ENCODE peak calls at places on chromosomes 7 and 10, in five cellular contexts. Y is GM23248, U is lower lobe of right lung, H is A673, C is SJSA1. Z is an unnamed sample.

GRCh38 chr10:77391605-77392235 is 245.9 kb downstream of the KCNMA1 start:
- DNase-seq in U (peak), H (peak), C (peak), Y (peak), Z (peak)

GRCh38 chr7:71661671-71662224 is 529.8 kb downstream of the GALNT17 start:
- DNase-seq in U (no peak), H (no peak), Y (no peak), C (no peak), Z (no peak)

GRCh38 chr10:4061441-4061951 is 276.5 kb upstream of the KLF6 start:
- DNase-seq in C (no peak), Y (peak), H (no peak), U (no peak), Z (no peak)

GRCh38 chr7:68031180-68031943 is 1034.7 kb downstream of the TYW1 start:
- DNase-seq in C (no peak), U (no peak), H (no peak), Y (no peak), Z (no peak)

GRCh38 chr7:70539622-70540021 is 592.3 kb upstream of the GALNT17 start:
- DNase-seq in U (no peak), Y (no peak), C (no peak), H (no peak), Z (no peak)

GRCh38 chr10:118504044-118504944 is 91.2 kb downstream of the PRLHR start:
- DNase-seq in Y (peak), C (peak), U (no peak), H (peak), Z (peak)

GRCh38 chr10:110681023-110681681 is 37.0 kb downstream of the RBM20 start:
- DNase-seq in C (peak), Y (peak), U (no peak), H (peak), Z (peak)

GRCh38 chr7:122710951-122711350 is 8.2 kb upstream of the RNF148 start:
- DNase-seq in C (no peak), H (no peak), Y (no peak), U (no peak), Z (no peak)

GRCh38 chr10:61643316-61643751 is 19.4 kb upstream of the CABCOCO1 start:
- DNase-seq in U (no peak), C (no peak), Y (peak), H (no peak), Z (peak)

GRCh38 chr7:64618785-64619456 is 47.0 kb upstream of the ZNF107 start:
- DNase-seq in Y (peak), U (no peak), H (peak), C (peak), Z (peak)

GRCh38 chr7:99092064-99092720 is 51.7 kb downstream of the SMURF1 start:
- DNase-seq in Y (no peak), C (no peak), H (no peak), U (no peak), Z (no peak)

GRCh38 chr7:107253599-107253998 is 84.8 kb downstream of the HBP1 start:
- DNase-seq in C (no peak), H (no peak), Y (no peak), U (no peak), Z (no peak)

GRCh38 chr7:26930201-26930600 is 65.8 kb upstream of the SKAP2 start:
- DNase-seq in H (no peak), C (no peak), U (no peak), Y (peak), Z (no peak)

GRCh38 chr7:98719396-98719795 is 102.3 kb downstream of the NPTX2 start:
- DNase-seq in U (no peak), C (no peak), H (no peak), Y (no peak), Z (no peak)

GRCh38 chr10:43208147-43209063 is 58.5 kb downstream of the RASGEF1A start:
- DNase-seq in Y (no peak), H (no peak), C (no peak), U (peak), Z (no peak)

GRCh38 chr10:111206521-111206920 is 129.7 kb downstream of the ADRA2A start:
- DNase-seq in U (no peak), Y (peak), C (peak), H (no peak), Z (no peak)

GRCh38 chr10:34615770-34616169 is 199.3 kb downstream of the PARD3 start:
- DNase-seq in H (peak), Y (no peak), U (no peak), C (no peak), Z (no peak)

GRCh38 chr10:86511027-86511865 is 10.3 kb downstream of the WAPL start:
- DNase-seq in Y (no peak), H (no peak), U (no peak), C (no peak), Z (peak)
- H3K4me3 ChIP-seq in Y (no peak), H (no peak), U (no peak), C (no peak), Z (peak)

GRCh38 chr10:117135026-117135372 is 3.1 kb downstream of the VAX1 start:
- DNase-seq in U (no peak), C (no peak), H (no peak), Y (no peak), Z (peak)

GRCh38 chr10:117137031-117137910 is 799 bp downstream of the VAX1 start:
- DNase-seq in U (no peak), Y (peak), H (peak), C (no peak), Z (peak)

GRCh38 chr10:117135480-117136140 is 2.5 kb downstream of the VAX1 start:
- DNase-seq in Y (no peak), U (no peak), H (peak), C (no peak), Z (no peak)

GRCh38 chr10:117137911-117138642 is at the start of gene VAX1:
- DNase-seq in H (peak), U (no peak), Y (peak), C (no peak), Z (peak)

DNA sequence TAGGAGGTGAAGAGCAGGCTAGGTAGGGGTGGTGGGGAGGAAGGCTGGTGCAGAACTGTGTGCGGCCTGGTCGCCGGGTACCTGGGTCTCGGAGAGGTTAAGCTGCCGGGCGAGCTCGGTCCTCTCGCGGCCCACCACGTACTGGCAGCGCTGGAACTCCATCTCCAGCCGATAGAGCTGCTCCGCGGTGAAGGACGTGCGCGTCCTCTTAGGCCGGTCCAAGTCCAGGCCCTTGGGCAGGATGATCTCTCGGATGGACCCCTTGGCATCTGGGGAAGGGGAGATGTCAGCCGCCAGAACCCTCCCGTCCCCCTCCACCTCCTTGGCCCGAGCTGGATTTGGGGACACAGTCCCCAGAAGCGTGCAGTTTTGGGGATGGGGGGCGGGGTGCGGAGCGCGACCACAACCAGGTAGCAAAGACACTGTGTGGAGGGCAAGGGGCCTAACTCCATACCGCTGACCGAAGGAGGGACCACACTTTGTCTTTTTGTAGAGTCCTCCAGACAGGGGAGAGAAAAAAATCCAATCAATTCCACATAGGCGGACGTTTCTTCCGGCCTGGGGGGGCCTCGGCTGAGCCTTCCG is 1.6 kb downstream of the VAX1 start:
- DNase-seq in Y (no peak), C (no peak), H (peak), U (no peak), Z (peak)
- H3K4me3 ChIP-seq in Y (peak), C (no peak), H (peak), U (peak), Z (peak)

GRCh38 chr7:27955596-27955995 is 215.6 kb downstream of the TAX1BP1 start:
- DNase-seq in U (no peak), H (no peak), Y (no peak), C (no peak), Z (no peak)
- H3K4me3 ChIP-seq in U (no peak), H (no peak), Y (no peak), C (no peak), Z (no peak)

GRCh38 chr10:129962092-129962494 is 2.0 kb downstream of the EBF3 start:
- DNase-seq in C (no peak), Y (no peak), H (no peak), U (no peak), Z (no peak)

GRCh38 chr10:129963076-129963830 is 821 bp downstream of the EBF3 start:
- DNase-seq in H (peak), U (no peak), C (no peak), Y (peak), Z (peak)

GRCh38 chr10:129963831-129964501 is at the start of gene EBF3:
- DNase-seq in Y (peak), U (peak), H (peak), C (peak), Z (peak)

GRCh38 chr10:129961274-129961839 is 2.7 kb downstream of the EBF3 start:
- DNase-seq in U (no peak), H (no peak), C (no peak), Y (no peak), Z (no peak)

GRCh38 chr10:129962558-129963075 is 1.5 kb downstream of the EBF3 start:
- DNase-seq in Y (no peak), C (no peak), H (no peak), U (no peak), Z (no peak)
- H3K4me3 ChIP-seq in Y (peak), C (no peak), H (peak), U (peak), Z (peak)

GRCh38 chr10:93718937-93719725 is 16.7 kb upstream of the FRA10AC1 start:
- DNase-seq in C (no peak), Y (no peak), U (peak), H (no peak), Z (peak)
- H3K4me3 ChIP-seq in C (no peak), Y (no peak), U (no peak), H (no peak), Z (peak)

DNA sequence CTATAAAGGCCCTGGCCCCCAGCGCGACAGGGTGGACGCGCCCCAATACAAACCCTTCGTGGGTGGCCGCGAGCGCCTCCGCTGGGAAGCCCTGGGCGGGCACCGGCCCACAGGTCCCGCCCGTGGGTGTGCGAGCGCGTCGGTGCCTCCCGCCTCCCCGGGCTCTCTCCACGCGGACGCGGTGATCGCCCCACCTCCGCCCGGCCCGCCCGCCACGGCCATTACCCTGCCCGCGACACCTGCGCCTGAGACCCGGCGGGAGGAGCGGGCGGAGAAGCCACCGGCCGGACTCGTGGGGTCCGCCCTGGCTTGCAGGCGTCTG is 81.2 kb downstream of the PAX2 start:
- DNase-seq in U (no peak), H (no peak), C (no peak), Y (no peak), Z (no peak)
- H3K4me3 ChIP-seq in U (peak), H (peak), C (no peak), Y (no peak), Z (peak)

GRCh38 chr7:137146552-137146961 is 197.0 kb downstream of the PTN start:
- DNase-seq in Y (peak), C (peak), H (no peak), U (no peak), Z (no peak)
- H3K4me3 ChIP-seq in Y (peak), C (no peak), H (no peak), U (no peak), Z (no peak)

GRCh38 chr7:148230883-148231282 is 359.7 kb upstream of the C7orf33 start:
- DNase-seq in C (no peak), U (no peak), H (no peak), Y (no peak), Z (no peak)
- H3K4me3 ChIP-seq in C (no peak), U (no peak), H (no peak), Y (no peak), Z (no peak)

DNA sequence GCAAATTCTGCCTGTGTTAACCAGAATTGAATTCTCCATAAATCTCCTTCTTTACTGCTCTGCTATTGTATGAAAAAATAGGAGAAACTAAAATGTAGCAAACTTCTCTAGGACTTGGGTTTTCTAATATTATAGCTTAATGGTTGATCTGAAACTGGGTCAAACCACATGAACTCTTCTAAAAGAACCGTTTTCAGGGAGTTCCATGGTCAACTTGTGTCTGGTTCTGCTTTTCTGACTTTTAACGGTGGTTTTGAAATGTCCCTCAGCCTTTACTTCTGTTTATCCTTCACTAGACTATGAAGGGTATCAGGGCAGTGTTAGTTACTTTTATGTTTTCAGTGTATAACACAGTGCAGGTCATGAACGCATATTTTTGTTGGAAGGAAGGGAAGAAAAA is 242.2 kb downstream of the TSPAN12 start:
- DNase-seq in Y (no peak), H (no peak), C (no peak), U (no peak), Z (no peak)
- H3K4me3 ChIP-seq in Y (no peak), H (no peak), C (no peak), U (no peak), Z (no peak)

GRCh38 chr10:26857991-26858706 is 2.6 kb downstream of the ABI1 start:
- DNase-seq in H (peak), Y (peak), C (no peak), U (no peak), Z (peak)

GRCh38 chr10:26860026-26860541 is 674 bp downstream of the ABI1 start:
- DNase-seq in U (peak), C (peak), Y (peak), H (peak), Z (peak)

GRCh38 chr10:26860542-26861325 is at the start of gene ABI1:
- DNase-seq in C (peak), H (peak), Y (peak), U (peak), Z (peak)

GRCh38 chr10:26859241-26860025 is 1.3 kb downstream of the ABI1 start:
- DNase-seq in U (no peak), C (no peak), Y (peak), H (no peak), Z (no peak)

DNA sequence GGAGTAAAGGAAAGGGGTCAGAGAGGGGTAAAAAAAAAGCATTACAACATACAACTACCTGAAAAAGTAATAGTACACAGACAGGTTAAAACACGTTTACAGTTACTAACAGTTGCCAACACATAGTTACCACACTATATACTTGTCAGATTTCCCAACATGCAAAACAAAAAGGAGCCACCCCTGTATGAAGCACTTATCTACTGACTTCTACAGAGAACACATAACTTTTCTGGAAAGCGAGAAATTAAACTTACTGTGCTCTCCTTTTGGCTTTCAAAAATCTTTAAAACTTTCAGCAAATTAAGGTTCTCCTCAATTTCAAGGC is 2.1 kb downstream of the ABI1 start:
- DNase-seq in Y (peak), U (no peak), H (no peak), C (no peak), Z (no peak)
- H3K4me3 ChIP-seq in Y (peak), U (peak), H (peak), C (peak), Z (peak)